ENCODE peak calls at places on chromosome 1, in nine cellular contexts. One of them, this sample, is unnamed.

GRCh38 chr1:117231748-117232373 is 21.1 kb upstream of the VTCN1 start:
- DNase-seq in uterus: peak
- DNase-seq in BJ: no peak
- DNase-seq in left ventricle myocardium inferior: no peak
- DNase-seq in Jurkat, Clone E6-1: no peak
- DNase-seq in CD8-positive, alpha-beta T cell: no peak
- DNase-seq in cardiac fibroblast: no peak
- DNase-seq in fibroblast of lung: no peak
- DNase-seq in aorta: no peak
- DNase-seq in this sample: no peak

GRCh38 chr1:41359211-41360073 is 1.8 kb upstream of the FOXO6 start:
- DNase-seq in uterus: peak
- DNase-seq in BJ: no peak
- DNase-seq in left ventricle myocardium inferior: no peak
- DNase-seq in Jurkat, Clone E6-1: no peak
- DNase-seq in CD8-positive, alpha-beta T cell: no peak
- DNase-seq in cardiac fibroblast: peak
- DNase-seq in fibroblast of lung: peak
- DNase-seq in aorta: peak
- DNase-seq in this sample: no peak

GRCh38 chr1:215789981-215790380 is 222.9 kb downstream of the KCTD3 start:
- DNase-seq in uterus: no peak
- DNase-seq in BJ: no peak
- DNase-seq in left ventricle myocardium inferior: no peak
- DNase-seq in Jurkat, Clone E6-1: no peak
- DNase-seq in CD8-positive, alpha-beta T cell: no peak
- DNase-seq in cardiac fibroblast: no peak
- DNase-seq in fibroblast of lung: no peak
- DNase-seq in aorta: no peak
- DNase-seq in this sample: no peak

GRCh38 chr1:55712148-55712547 is 497.0 kb upstream of the USP24 start:
- DNase-seq in uterus: peak
- DNase-seq in BJ: no peak
- DNase-seq in left ventricle myocardium inferior: no peak
- DNase-seq in Jurkat, Clone E6-1: peak
- DNase-seq in CD8-positive, alpha-beta T cell: no peak
- DNase-seq in cardiac fibroblast: no peak
- DNase-seq in fibroblast of lung: peak
- DNase-seq in aorta: no peak
- DNase-seq in this sample: no peak

GRCh38 chr1:226626577-226626956 is 78.0 kb downstream of the STUM start:
- DNase-seq in uterus: peak
- DNase-seq in BJ: no peak
- DNase-seq in left ventricle myocardium inferior: peak
- DNase-seq in Jurkat, Clone E6-1: peak
- DNase-seq in CD8-positive, alpha-beta T cell: peak
- DNase-seq in cardiac fibroblast: peak
- DNase-seq in fibroblast of lung: peak
- DNase-seq in aorta: peak
- DNase-seq in this sample: peak

GRCh38 chr1:54153548-54154439 is 994 bp upstream of the CDCP2 start:
- DNase-seq in uterus: peak
- DNase-seq in BJ: no peak
- DNase-seq in left ventricle myocardium inferior: peak
- DNase-seq in Jurkat, Clone E6-1: no peak
- DNase-seq in CD8-positive, alpha-beta T cell: no peak
- DNase-seq in cardiac fibroblast: peak
- DNase-seq in fibroblast of lung: peak
- DNase-seq in aorta: peak
- DNase-seq in this sample: no peak

GRCh38 chr1:53362270-53362669 is 34.4 kb upstream of the LRP8 start:
- DNase-seq in uterus: no peak
- DNase-seq in BJ: no peak
- DNase-seq in left ventricle myocardium inferior: no peak
- DNase-seq in Jurkat, Clone E6-1: no peak
- DNase-seq in CD8-positive, alpha-beta T cell: no peak
- DNase-seq in cardiac fibroblast: no peak
- DNase-seq in fibroblast of lung: no peak
- DNase-seq in aorta: peak
- DNase-seq in this sample: no peak

GRCh38 chr1:37931148-37931492 is 15.7 kb downstream of the INPP5B start:
- DNase-seq in uterus: peak
- DNase-seq in BJ: no peak
- DNase-seq in left ventricle myocardium inferior: no peak
- DNase-seq in Jurkat, Clone E6-1: no peak
- DNase-seq in CD8-positive, alpha-beta T cell: peak
- DNase-seq in cardiac fibroblast: no peak
- DNase-seq in fibroblast of lung: no peak
- DNase-seq in aorta: no peak
- DNase-seq in this sample: peak

GRCh38 chr1:161121042-161121441 is 3.1 kb downstream of the NIT1 start:
- DNase-seq in uterus: no peak
- DNase-seq in BJ: no peak
- DNase-seq in left ventricle myocardium inferior: no peak
- DNase-seq in Jurkat, Clone E6-1: no peak
- DNase-seq in CD8-positive, alpha-beta T cell: no peak
- DNase-seq in cardiac fibroblast: no peak
- DNase-seq in fibroblast of lung: no peak
- DNase-seq in aorta: no peak
- DNase-seq in this sample: no peak

GRCh38 chr1:161121838-161122237 is 3.9 kb downstream of the NIT1 start:
- DNase-seq in uterus: no peak
- DNase-seq in BJ: no peak
- DNase-seq in left ventricle myocardium inferior: no peak
- DNase-seq in Jurkat, Clone E6-1: no peak
- DNase-seq in CD8-positive, alpha-beta T cell: no peak
- DNase-seq in cardiac fibroblast: no peak
- DNase-seq in fibroblast of lung: no peak
- DNase-seq in aorta: no peak
- DNase-seq in this sample: no peak

GRCh38 chr1:161119017-161119378 is 1.1 kb downstream of the NIT1 start:
- DNase-seq in uterus: no peak
- DNase-seq in BJ: no peak
- DNase-seq in left ventricle myocardium inferior: peak
- DNase-seq in Jurkat, Clone E6-1: peak
- DNase-seq in CD8-positive, alpha-beta T cell: no peak
- DNase-seq in cardiac fibroblast: peak
- DNase-seq in fibroblast of lung: no peak
- DNase-seq in aorta: no peak
- DNase-seq in this sample: no peak

GRCh38 chr1:161117681-161118581 is at the start of the genes NIT1 and PFDN2:
- DNase-seq in uterus: peak
- DNase-seq in BJ: no peak
- DNase-seq in left ventricle myocardium inferior: peak
- DNase-seq in Jurkat, Clone E6-1: peak
- DNase-seq in CD8-positive, alpha-beta T cell: peak
- DNase-seq in cardiac fibroblast: peak
- DNase-seq in fibroblast of lung: peak
- DNase-seq in aorta: peak
- DNase-seq in this sample: peak

DNA sequence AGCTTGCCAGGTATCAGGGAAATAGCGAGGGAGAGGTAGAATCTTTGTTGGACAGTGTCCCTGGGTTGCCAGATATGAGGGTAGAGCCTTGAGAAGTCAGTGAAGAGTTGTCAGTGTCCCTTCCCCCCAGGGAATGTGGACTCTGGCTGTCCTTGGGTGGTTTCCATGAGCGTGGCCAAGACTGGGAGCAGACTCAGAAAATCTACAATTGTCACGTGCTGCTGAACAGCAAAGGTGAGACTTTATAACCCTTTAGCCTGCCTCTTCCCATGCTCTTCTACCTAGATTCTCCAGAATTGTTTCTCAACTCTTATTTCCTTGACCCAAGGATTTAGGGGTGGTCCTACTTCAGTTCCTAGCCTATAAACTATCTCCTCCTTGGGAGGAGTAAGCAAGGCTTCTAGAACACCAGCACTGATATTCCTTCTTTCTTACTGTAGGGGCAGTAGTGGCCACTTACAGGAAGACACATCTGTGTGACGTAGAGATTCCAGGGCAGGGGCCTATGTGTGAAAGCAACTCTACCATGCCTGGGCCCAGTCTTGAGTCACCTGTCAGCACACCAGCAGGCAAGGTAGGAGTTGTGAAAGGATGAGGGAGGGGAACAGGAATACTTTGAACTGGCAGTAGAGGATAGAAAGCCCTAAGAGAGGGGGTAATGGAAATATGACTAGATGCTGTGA is 1.6 kb downstream of the NIT1 start:
- DNase-seq in uterus: no peak
- DNase-seq in BJ: no peak
- DNase-seq in left ventricle myocardium inferior: no peak
- DNase-seq in Jurkat, Clone E6-1: peak
- DNase-seq in CD8-positive, alpha-beta T cell: peak
- DNase-seq in cardiac fibroblast: peak
- DNase-seq in fibroblast of lung: peak
- DNase-seq in aorta: no peak
- DNase-seq in this sample: peak
- H3K4me3 ChIP-seq in uterus: no peak
- H3K4me3 ChIP-seq in BJ: no peak
- H3K4me3 ChIP-seq in left ventricle myocardium inferior: peak
- H3K4me3 ChIP-seq in Jurkat, Clone E6-1: no peak
- H3K4me3 ChIP-seq in CD8-positive, alpha-beta T cell: no peak
- H3K4me3 ChIP-seq in cardiac fibroblast: no peak
- H3K4me3 ChIP-seq in fibroblast of lung: no peak
- H3K4me3 ChIP-seq in aorta: no peak
- H3K4me3 ChIP-seq in this sample: peak

GRCh38 chr1:104098837-104099236 is 349.1 kb downstream of the AMY1C start:
- DNase-seq in uterus: no peak
- DNase-seq in BJ: no peak
- DNase-seq in left ventricle myocardium inferior: no peak
- DNase-seq in Jurkat, Clone E6-1: no peak
- DNase-seq in CD8-positive, alpha-beta T cell: no peak
- DNase-seq in cardiac fibroblast: no peak
- DNase-seq in fibroblast of lung: no peak
- DNase-seq in aorta: no peak
- DNase-seq in this sample: no peak
- H3K4me3 ChIP-seq in uterus: no peak
- H3K4me3 ChIP-seq in BJ: no peak
- H3K4me3 ChIP-seq in left ventricle myocardium inferior: no peak
- H3K4me3 ChIP-seq in Jurkat, Clone E6-1: no peak
- H3K4me3 ChIP-seq in CD8-positive, alpha-beta T cell: no peak
- H3K4me3 ChIP-seq in cardiac fibroblast: no peak
- H3K4me3 ChIP-seq in fibroblast of lung: no peak
- H3K4me3 ChIP-seq in aorta: no peak
- H3K4me3 ChIP-seq in this sample: no peak

GRCh38 chr1:235881930-235882700 is 15.4 kb upstream of the LYST start:
- DNase-seq in uterus: no peak
- DNase-seq in BJ: no peak
- DNase-seq in left ventricle myocardium inferior: no peak
- DNase-seq in Jurkat, Clone E6-1: no peak
- DNase-seq in CD8-positive, alpha-beta T cell: no peak
- DNase-seq in cardiac fibroblast: no peak
- DNase-seq in fibroblast of lung: no peak
- DNase-seq in aorta: no peak
- DNase-seq in this sample: no peak

GRCh38 chr1:235882816-235883215 is 16.1 kb upstream of the LYST start:
- DNase-seq in uterus: no peak
- DNase-seq in BJ: no peak
- DNase-seq in left ventricle myocardium inferior: no peak
- DNase-seq in Jurkat, Clone E6-1: no peak
- DNase-seq in CD8-positive, alpha-beta T cell: no peak
- DNase-seq in cardiac fibroblast: peak
- DNase-seq in fibroblast of lung: peak
- DNase-seq in aorta: no peak
- DNase-seq in this sample: no peak

GRCh38 chr1:235887676-235888075 is 21.0 kb upstream of the LYST start:
- DNase-seq in uterus: no peak
- DNase-seq in BJ: no peak
- DNase-seq in left ventricle myocardium inferior: no peak
- DNase-seq in Jurkat, Clone E6-1: no peak
- DNase-seq in CD8-positive, alpha-beta T cell: no peak
- DNase-seq in cardiac fibroblast: no peak
- DNase-seq in fibroblast of lung: no peak
- DNase-seq in aorta: no peak
- DNase-seq in this sample: no peak

GRCh38 chr1:235885654-235886238 is 19.0 kb upstream of the LYST start:
- DNase-seq in uterus: no peak
- DNase-seq in BJ: no peak
- DNase-seq in left ventricle myocardium inferior: no peak
- DNase-seq in Jurkat, Clone E6-1: no peak
- DNase-seq in CD8-positive, alpha-beta T cell: no peak
- DNase-seq in cardiac fibroblast: no peak
- DNase-seq in fibroblast of lung: no peak
- DNase-seq in aorta: no peak
- DNase-seq in this sample: no peak

DNA sequence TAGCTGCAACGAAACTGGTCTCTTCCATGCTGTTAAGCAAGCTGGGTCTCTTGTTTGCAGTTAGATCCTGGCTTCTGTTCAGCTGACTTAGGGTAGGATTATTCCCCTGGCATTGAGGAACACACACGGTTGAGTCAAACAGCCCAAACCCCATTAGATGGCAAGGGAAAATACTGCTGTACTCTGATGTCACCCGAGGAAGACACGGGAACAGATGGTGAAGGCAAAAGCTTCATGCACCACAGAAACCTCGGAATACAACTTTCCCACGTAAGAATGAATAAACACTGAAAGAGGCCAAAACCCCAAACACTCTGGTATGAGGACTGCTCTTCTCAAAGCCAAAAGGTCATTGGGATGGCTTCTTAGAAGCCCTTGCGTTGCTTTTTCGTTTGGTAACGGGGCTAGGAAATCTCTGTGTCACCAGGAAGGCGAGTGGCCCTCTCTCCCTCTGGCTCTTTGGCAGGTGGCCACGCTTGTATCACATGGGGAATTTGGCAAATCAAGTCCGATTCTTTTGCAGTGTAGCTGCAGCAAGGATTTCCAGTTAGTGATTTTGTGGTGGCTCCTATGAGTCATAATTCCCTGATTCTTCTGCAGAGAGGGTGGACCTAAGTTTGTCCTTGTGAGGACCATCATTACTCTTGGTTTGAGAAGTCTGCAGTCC is 16.7 kb upstream of the LYST start:
- DNase-seq in uterus: peak
- DNase-seq in BJ: peak
- DNase-seq in left ventricle myocardium inferior: peak
- DNase-seq in Jurkat, Clone E6-1: no peak
- DNase-seq in CD8-positive, alpha-beta T cell: no peak
- DNase-seq in cardiac fibroblast: peak
- DNase-seq in fibroblast of lung: peak
- DNase-seq in aorta: peak
- DNase-seq in this sample: no peak
- H3K4me3 ChIP-seq in uterus: no peak
- H3K4me3 ChIP-seq in BJ: no peak
- H3K4me3 ChIP-seq in left ventricle myocardium inferior: peak
- H3K4me3 ChIP-seq in Jurkat, Clone E6-1: no peak
- H3K4me3 ChIP-seq in CD8-positive, alpha-beta T cell: no peak
- H3K4me3 ChIP-seq in cardiac fibroblast: no peak
- H3K4me3 ChIP-seq in fibroblast of lung: no peak
- H3K4me3 ChIP-seq in aorta: peak
- H3K4me3 ChIP-seq in this sample: no peak

GRCh38 chr1:153609585-153609907 is 3.4 kb downstream of the S100A16 start:
- DNase-seq in uterus: no peak
- DNase-seq in BJ: no peak
- DNase-seq in left ventricle myocardium inferior: no peak
- DNase-seq in Jurkat, Clone E6-1: no peak
- DNase-seq in CD8-positive, alpha-beta T cell: no peak
- DNase-seq in cardiac fibroblast: no peak
- DNase-seq in fibroblast of lung: no peak
- DNase-seq in aorta: no peak
- DNase-seq in this sample: no peak

GRCh38 chr1:153607381-153607780 is 5.6 kb downstream of the S100A16 start:
- DNase-seq in uterus: no peak
- DNase-seq in BJ: no peak
- DNase-seq in left ventricle myocardium inferior: no peak
- DNase-seq in Jurkat, Clone E6-1: no peak
- DNase-seq in CD8-positive, alpha-beta T cell: peak
- DNase-seq in cardiac fibroblast: no peak
- DNase-seq in fibroblast of lung: no peak
- DNase-seq in aorta: no peak
- DNase-seq in this sample: no peak

GRCh38 chr1:153610334-153611023 is 2.5 kb downstream of the S100A16 start:
- DNase-seq in uterus: no peak
- DNase-seq in BJ: no peak
- DNase-seq in left ventricle myocardium inferior: no peak
- DNase-seq in Jurkat, Clone E6-1: no peak
- DNase-seq in CD8-positive, alpha-beta T cell: no peak
- DNase-seq in cardiac fibroblast: no peak
- DNase-seq in fibroblast of lung: no peak
- DNase-seq in aorta: no peak
- DNase-seq in this sample: no peak

GRCh38 chr1:153608089-153608672 is 4.8 kb downstream of the S100A16 start:
- DNase-seq in uterus: no peak
- DNase-seq in BJ: no peak
- DNase-seq in left ventricle myocardium inferior: no peak
- DNase-seq in Jurkat, Clone E6-1: no peak
- DNase-seq in CD8-positive, alpha-beta T cell: no peak
- DNase-seq in cardiac fibroblast: no peak
- DNase-seq in fibroblast of lung: no peak
- DNase-seq in aorta: no peak
- DNase-seq in this sample: no peak

DNA sequence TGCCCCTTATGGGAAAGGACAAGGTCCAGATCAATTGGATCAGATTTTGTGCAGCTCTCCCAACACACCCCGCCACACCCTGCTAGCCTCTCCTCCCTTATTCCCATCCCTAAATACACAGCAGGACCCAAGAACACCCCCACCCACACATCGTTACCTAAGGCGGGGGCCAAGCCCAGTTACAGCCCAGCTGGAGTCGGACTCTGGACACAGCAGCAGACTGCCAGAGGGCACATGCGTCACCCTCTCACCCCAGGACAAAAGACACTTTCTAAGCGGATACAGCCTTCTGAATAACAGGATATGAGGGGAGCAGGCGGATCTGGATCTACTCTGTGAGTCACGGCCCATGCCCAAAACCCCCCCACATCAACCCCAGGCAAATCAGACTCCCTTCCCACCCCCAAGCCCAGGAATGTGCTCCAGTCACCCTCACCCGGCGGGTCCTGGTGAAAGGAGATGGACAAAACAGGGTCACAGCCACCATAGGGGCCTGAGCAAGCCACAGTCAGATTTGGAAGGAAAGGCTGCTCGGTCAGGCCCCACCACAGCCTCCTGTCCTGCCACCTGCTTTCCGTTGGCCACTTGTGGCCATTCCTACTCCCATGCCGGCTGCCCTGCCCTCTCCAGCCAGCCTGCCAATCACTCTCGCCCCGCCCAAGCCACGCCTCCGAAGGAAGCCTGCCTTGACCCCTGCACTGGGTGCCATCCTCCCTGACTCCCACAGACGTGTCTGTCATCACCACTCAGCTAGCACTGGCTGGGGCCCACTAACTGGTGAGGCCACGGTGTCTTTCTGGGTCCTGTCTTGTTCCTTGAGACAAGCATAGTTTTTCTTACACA is 4.0 kb downstream of the S100A16 start:
- DNase-seq in uterus: peak
- DNase-seq in BJ: peak
- DNase-seq in left ventricle myocardium inferior: peak
- DNase-seq in Jurkat, Clone E6-1: no peak
- DNase-seq in CD8-positive, alpha-beta T cell: no peak
- DNase-seq in cardiac fibroblast: peak
- DNase-seq in fibroblast of lung: peak
- DNase-seq in aorta: peak
- DNase-seq in this sample: no peak
- H3K4me3 ChIP-seq in uterus: peak
- H3K4me3 ChIP-seq in BJ: peak
- H3K4me3 ChIP-seq in left ventricle myocardium inferior: peak
- H3K4me3 ChIP-seq in Jurkat, Clone E6-1: no peak
- H3K4me3 ChIP-seq in CD8-positive, alpha-beta T cell: no peak
- H3K4me3 ChIP-seq in cardiac fibroblast: peak
- H3K4me3 ChIP-seq in fibroblast of lung: peak
- H3K4me3 ChIP-seq in aorta: no peak
- H3K4me3 ChIP-seq in this sample: no peak